ENCODE peak calls at places on chromosomes 11 and 22, in six cellular contexts. J is tibial nerve, T is upper lobe of left lung, E is ovary, R is H1, Q is K562. B is an unnamed sample.

GRCh38 chr11:110908401-110909106 is 196.3 kb upstream of the ARHGAP20 start:
- DNase-seq in T (no peak), R (no peak), E (no peak), Q (no peak), J (no peak), B (no peak)

GRCh38 chr11:62176766-62177165 is 13.2 kb upstream of the SCGB1D1 start:
- DNase-seq in E (no peak), R (no peak), J (no peak), T (no peak), Q (no peak), B (no peak)

GRCh38 chr11:65650547-65651338 is 12.0 kb downstream of the RELA start:
- DNase-seq in T (peak; percentile 68), J (no peak), E (no peak), R (no peak), Q (no peak), B (no peak)

GRCh38 chr11:102293873-102294601 is 23.2 kb upstream of the BIRC3 start:
- DNase-seq in E (no peak), R (no peak), Q (peak; percentile 51), J (no peak), T (no peak), B (no peak)

GRCh38 chr11:114925591-114925990 is 247.3 kb downstream of the NXPE2 start:
- DNase-seq in E (no peak), T (no peak), Q (no peak), R (no peak), J (no peak), B (no peak)

GRCh38 chr11:102850973-102851745 is 7.8 kb upstream of the MMP3 start:
- DNase-seq in Q (no peak), E (no peak), R (no peak), T (no peak), J (no peak), B (no peak)

GRCh38 chr11:78380615-78381029 is 37.0 kb downstream of the GAB2 start:
- DNase-seq in E (no peak), Q (peak; percentile 54), R (no peak), T (no peak), J (no peak), B (no peak)

GRCh38 chr11:69153661-69154060 is 2.1 kb upstream of the SMIM38 start:
- DNase-seq in T (no peak), Q (peak; percentile 39), R (no peak), J (no peak), E (no peak), B (no peak)

GRCh38 chr22:20008221-20008995 is 8.2 kb downstream of the ARVCF start:
- DNase-seq in J (no peak), E (no peak), T (no peak), R (no peak), Q (no peak), B (no peak)

GRCh38 chr22:36332623-36333331 is 55.0 kb downstream of the MYH9 start:
- DNase-seq in R (no peak), T (no peak), E (no peak), J (no peak), Q (peak; percentile 41), B (no peak)

GRCh38 chr22:21730535-21731308 is 4.9 kb downstream of the YPEL1 start:
- DNase-seq in Q (peak; percentile 65), T (no peak), R (no peak), E (no peak), J (no peak), B (no peak)

GRCh38 chr11:118434123-118434552 is 2.2 kb upstream of the KMT2A start:
- DNase-seq in T (no peak), R (no peak), J (no peak), Q (no peak), E (no peak), B (no peak)

GRCh38 chr22:16963189-16963945 is 44.7 kb downstream of the GAB4 start:
- DNase-seq in T (no peak), Q (no peak), R (peak; percentile 27), E (no peak), J (no peak), B (no peak)

GRCh38 chr22:37163618-37164534 is 14.2 kb upstream of the IL2RB start:
- DNase-seq in R (no peak), Q (no peak), J (no peak), E (no peak), T (no peak), B (no peak)

GRCh38 chr22:35480627-35481565 is 59.7 kb upstream of the RASD2 start:
- DNase-seq in E (no peak), T (no peak), J (no peak), Q (peak; percentile 9), R (no peak), B (peak; percentile 90)

GRCh38 chr11:45048870-45049825 is 97.3 kb upstream of the PRDM11 start:
- DNase-seq in E (no peak), J (no peak), T (no peak), Q (no peak), R (no peak), B (no peak)

GRCh38 chr11:62472063-62472884 is 53.4 kb downstream of the SCGB1A1 start:
- DNase-seq in J (no peak), E (peak; percentile 35), R (no peak), T (no peak), Q (peak; percentile 74), B (peak; percentile 96)

GRCh38 chr11:125263268-125263790 is 98.8 kb downstream of the PKNOX2 start:
- DNase-seq in J (peak; percentile 72), T (peak; percentile 89), R (peak; percentile 87), Q (no peak), E (peak; percentile 93), B (peak; percentile 86)

GRCh38 chr11:86740628-86741488 is 59.5 kb upstream of the PRSS23 start:
- DNase-seq in Q (peak; percentile 76), E (peak; percentile 76), T (no peak), R (no peak), J (peak; percentile 14), B (peak; percentile 88)

GRCh38 chr11:120937501-120937900 is 86.4 kb upstream of the TBCEL start:
- DNase-seq in T (no peak), E (no peak), J (no peak), Q (no peak), R (no peak), B (no peak)

GRCh38 chr22:41247703-41248102 is 7.0 kb upstream of the CHADL start:
- DNase-seq in R (no peak), J (no peak), T (no peak), Q (no peak), E (no peak), B (no peak)

DNA sequence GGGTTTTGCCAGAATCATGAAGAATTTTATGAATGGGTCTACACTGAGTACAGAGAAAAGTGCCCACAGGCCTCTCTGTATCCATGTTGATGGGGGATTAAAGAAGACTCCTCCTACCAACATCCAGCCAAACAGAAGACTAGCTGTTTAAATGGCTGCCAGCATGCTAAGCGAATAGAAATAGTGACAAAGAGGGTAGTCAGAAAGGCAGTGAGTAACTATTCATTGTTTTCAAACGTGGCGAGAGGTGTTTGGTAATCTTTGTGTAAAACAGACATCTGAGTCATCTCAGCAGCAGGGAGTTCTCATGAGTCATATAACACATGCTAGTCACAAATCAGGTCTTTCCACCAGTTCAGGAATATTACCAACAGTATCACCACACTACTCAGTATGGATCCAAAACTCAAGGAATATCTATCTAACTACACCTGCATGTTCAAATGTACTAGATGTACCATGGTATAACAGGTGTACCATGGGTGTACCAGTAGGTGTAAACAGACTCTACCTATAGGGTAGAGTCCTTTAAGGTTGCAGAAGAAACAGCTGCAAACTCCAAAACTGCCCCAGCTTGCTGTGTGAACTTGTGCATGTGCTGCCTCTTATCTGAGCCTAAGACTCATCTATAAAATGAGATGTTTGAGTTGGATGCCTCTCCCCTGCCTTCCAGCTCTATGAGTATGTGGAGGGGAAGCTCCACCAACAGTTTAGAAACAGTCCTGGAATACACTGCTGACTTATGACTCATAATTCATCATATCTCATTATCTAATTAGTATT is 82.0 kb downstream of the SLC1A2 start:
- DNase-seq in R (no peak), Q (peak; percentile 63), J (no peak), T (no peak), E (no peak), B (no peak)
- TF ChIP-seq EP300 in R (no peak), Q (peak; percentile 46), J (no peak), T (peak; percentile 63), E (no peak), B (no peak)

DNA sequence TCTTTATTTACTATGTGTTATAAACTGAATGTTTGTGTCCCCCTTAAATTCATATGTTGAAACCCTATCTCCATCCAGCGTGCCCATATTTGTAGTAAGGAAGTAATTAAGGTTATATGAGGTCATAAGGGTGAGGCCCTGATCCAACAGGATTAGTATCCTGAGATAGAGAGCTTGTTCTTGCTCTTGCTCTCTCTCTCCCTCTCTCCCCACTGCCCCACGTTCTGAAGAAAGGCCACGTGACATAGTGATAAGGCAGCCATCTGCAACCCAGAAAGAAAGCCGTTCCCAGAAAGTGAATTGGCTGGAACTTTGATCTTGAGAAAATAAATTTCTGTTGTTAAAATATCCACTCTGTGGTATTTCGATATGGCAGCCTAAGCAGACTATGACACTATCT is 212.5 kb downstream of the SWAP70 start:
- DNase-seq in E (no peak), T (no peak), R (no peak), Q (peak; percentile 47), J (no peak), B (no peak)
- TF ChIP-seq EP300 in E (no peak), T (no peak), R (no peak), Q (no peak), J (no peak), B (no peak)

GRCh38 chr11:64317325-64317960 is at the start of gene TRMT112:
- DNase-seq in R (peak; percentile 89), E (peak; percentile 97), T (peak; percentile 91), J (peak; percentile 92), Q (peak; percentile 99), B (peak; percentile 99)
- TF ChIP-seq EP300 in R (no peak), E (peak; percentile 84), T (peak; percentile 92), J (peak; percentile 94), Q (no peak), B (no peak)

DNA sequence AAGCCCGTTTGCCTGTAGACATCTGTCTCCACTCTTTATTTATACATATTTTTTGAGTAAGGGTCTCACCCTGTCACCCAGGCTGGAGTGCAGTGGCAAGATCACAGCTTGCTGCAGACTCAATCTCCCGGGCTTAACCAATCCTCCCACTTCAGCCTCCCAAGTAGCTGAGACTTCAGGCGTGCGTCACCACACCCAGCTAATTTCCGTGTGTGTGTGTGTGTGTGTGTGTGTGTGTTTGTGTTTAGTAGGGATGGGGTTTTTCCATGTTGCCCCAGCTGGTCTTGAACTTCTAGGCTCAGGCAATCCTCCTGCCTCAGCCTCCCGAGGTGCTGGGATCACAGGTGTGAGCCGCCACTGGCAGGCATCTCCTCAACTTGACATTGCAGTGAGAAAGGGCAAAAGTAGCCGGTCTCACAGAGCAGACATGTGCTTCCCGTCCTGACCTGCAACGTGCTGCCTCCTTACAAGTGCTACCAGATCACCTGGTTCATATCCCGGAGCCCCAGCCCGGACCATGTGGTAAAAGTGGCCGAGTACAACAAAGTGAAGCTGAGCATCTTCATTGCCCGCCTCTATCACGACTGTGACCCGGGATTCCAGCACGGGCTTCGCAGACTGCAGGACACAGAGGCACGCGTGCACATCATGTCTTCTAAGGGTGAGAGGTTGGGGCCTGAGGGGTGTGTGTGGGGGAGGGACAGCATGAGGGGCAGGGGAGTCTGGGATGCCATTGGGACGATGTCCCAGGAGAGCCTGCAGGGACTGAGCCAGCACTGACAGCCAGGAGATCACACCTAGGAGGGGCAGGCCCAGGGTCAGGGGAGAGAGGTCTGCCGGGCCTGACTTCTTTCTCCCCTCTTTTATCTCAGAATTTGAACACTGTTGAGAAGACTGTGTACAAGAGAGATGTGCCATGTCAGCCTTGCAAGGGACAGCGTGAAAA is 5.6 kb upstream of the APOBEC3H start:
- DNase-seq in E (no peak), J (no peak), T (no peak), R (no peak), Q (no peak), B (no peak)
- TF ChIP-seq EP300 in E (no peak), J (no peak), T (no peak), R (no peak), Q (no peak), B (no peak)